ENCODE peak calls at places on chromosomes 6 and 20, in four cellular contexts. One of them, this sample, is unnamed.

GRCh38 chr6:161031721-161032495 is 40.3 kb downstream of the MAP3K4 start:
- DNase-seq in mucosa of descending colon: no peak
- DNase-seq in lung: no peak
- DNase-seq in GM10248: no peak
- DNase-seq in this sample: no peak

GRCh38 chr6:156425374-156425773 is 351.8 kb upstream of the ARID1B start:
- DNase-seq in mucosa of descending colon: no peak
- DNase-seq in lung: no peak
- DNase-seq in GM10248: no peak
- DNase-seq in this sample: no peak

GRCh38 chr20:61257596-61257995 is 5.5 kb downstream of the CDH4 start:
- DNase-seq in lung: no peak
- DNase-seq in mucosa of descending colon: no peak
- DNase-seq in GM10248: no peak
- DNase-seq in this sample: no peak

GRCh38 chr6:84033523-84034451 is at the start of gene MRAP2:
- DNase-seq in mucosa of descending colon: peak; percentile 75
- DNase-seq in GM10248: peak; percentile 21
- DNase-seq in lung: peak; percentile 31
- DNase-seq in this sample: peak; percentile 68

GRCh38 chr20:44585042-44585968 is 2.9 kb downstream of the PKIG start:
- DNase-seq in mucosa of descending colon: no peak
- DNase-seq in GM10248: no peak
- DNase-seq in lung: no peak
- DNase-seq in this sample: no peak

GRCh38 chr6:7052441-7052936 is 55.3 kb upstream of the RREB1 start:
- DNase-seq in GM10248: no peak
- DNase-seq in lung: peak; percentile 52
- DNase-seq in mucosa of descending colon: peak; percentile 71
- DNase-seq in this sample: peak; percentile 21

GRCh38 chr20:16475225-16475624 is 98.0 kb downstream of the KIF16B start:
- DNase-seq in GM10248: no peak
- DNase-seq in lung: no peak
- DNase-seq in mucosa of descending colon: no peak
- DNase-seq in this sample: no peak

GRCh38 chr6:1253816-1254215 is 58.1 kb upstream of the FOXQ1 start:
- DNase-seq in GM10248: no peak
- DNase-seq in lung: no peak
- DNase-seq in mucosa of descending colon: no peak
- DNase-seq in this sample: no peak

GRCh38 chr6:123965894-123966293 is 162.2 kb downstream of the NKAIN2 start:
- DNase-seq in lung: no peak
- DNase-seq in GM10248: no peak
- DNase-seq in mucosa of descending colon: no peak
- DNase-seq in this sample: no peak

GRCh38 chr6:4872841-4873240 is 96.6 kb downstream of the CDYL start:
- DNase-seq in GM10248: no peak
- DNase-seq in mucosa of descending colon: no peak
- DNase-seq in lung: no peak
- DNase-seq in this sample: no peak

GRCh38 chr6:87982134-87982533 is 65.5 kb upstream of the SPACA1 start:
- DNase-seq in mucosa of descending colon: no peak
- DNase-seq in GM10248: no peak
- DNase-seq in lung: no peak
- DNase-seq in this sample: no peak

GRCh38 chr6:52555531-52556228 is 21.2 kb downstream of the TRAM2 start:
- DNase-seq in lung: no peak
- DNase-seq in GM10248: no peak
- DNase-seq in mucosa of descending colon: no peak
- DNase-seq in this sample: no peak

GRCh38 chr20:24653306-24653705 is 183.9 kb downstream of the SYNDIG1 start:
- DNase-seq in lung: no peak
- DNase-seq in mucosa of descending colon: no peak
- DNase-seq in GM10248: no peak
- DNase-seq in this sample: no peak

GRCh38 chr6:108164537-108164814 is 1.3 kb upstream of the NR2E1 start:
- DNase-seq in mucosa of descending colon: no peak
- DNase-seq in lung: no peak
- DNase-seq in GM10248: no peak
- DNase-seq in this sample: no peak

GRCh38 chr6:39561536-39562266 is 163.5 kb downstream of the KIF6 start:
- DNase-seq in mucosa of descending colon: no peak
- DNase-seq in lung: peak; percentile 52
- DNase-seq in GM10248: no peak
- DNase-seq in this sample: no peak

GRCh38 chr6:56538851-56539250 is 103.8 kb downstream of the DST start:
- DNase-seq in GM10248: no peak
- DNase-seq in mucosa of descending colon: no peak
- DNase-seq in lung: no peak
- DNase-seq in this sample: no peak

GRCh38 chr6:163721435-163721834 is 306.9 kb downstream of the QKI start:
- DNase-seq in mucosa of descending colon: no peak
- DNase-seq in lung: no peak
- DNase-seq in GM10248: no peak
- DNase-seq in this sample: no peak

GRCh38 chr6:22435151-22435550 is 134.2 kb upstream of the HDGFL1 start:
- DNase-seq in lung: no peak
- DNase-seq in mucosa of descending colon: no peak
- DNase-seq in GM10248: no peak
- DNase-seq in this sample: no peak

GRCh38 chr6:71238351-71238750 is 50.3 kb upstream of the OGFRL1 start:
- DNase-seq in mucosa of descending colon: no peak
- DNase-seq in lung: no peak
- DNase-seq in GM10248: no peak
- DNase-seq in this sample: no peak

GRCh38 chr6:131451330-131452195 is 121.5 kb upstream of the ARG1 start:
- DNase-seq in mucosa of descending colon: no peak
- DNase-seq in GM10248: no peak
- DNase-seq in lung: no peak
- DNase-seq in this sample: no peak

GRCh38 chr6:81843302-81843701 is 90.8 kb upstream of the TENT5A start:
- DNase-seq in GM10248: no peak
- DNase-seq in lung: no peak
- DNase-seq in mucosa of descending colon: no peak
- DNase-seq in this sample: no peak

GRCh38 chr6:98947411-98948292 is at the start of gene FBXL4:
- DNase-seq in mucosa of descending colon: peak; percentile 89
- DNase-seq in GM10248: peak; percentile 90
- DNase-seq in lung: peak; percentile 84
- DNase-seq in this sample: peak; percentile 84

GRCh38 chr20:47208534-47209174 is 147.8 kb downstream of the ZMYND8 start:
- DNase-seq in lung: no peak
- DNase-seq in mucosa of descending colon: no peak
- DNase-seq in GM10248: no peak
- DNase-seq in this sample: no peak

GRCh38 chr20:39263076-39263475 is 300.9 kb downstream of the DHX35 start:
- DNase-seq in GM10248: no peak
- DNase-seq in mucosa of descending colon: no peak
- DNase-seq in lung: no peak
- DNase-seq in this sample: no peak

GRCh38 chr6:20732896-20733295 is 198.6 kb downstream of the CDKAL1 start:
- DNase-seq in mucosa of descending colon: no peak
- DNase-seq in GM10248: no peak
- DNase-seq in lung: no peak
- DNase-seq in this sample: no peak
- TF ChIP-seq CTCF in mucosa of descending colon: no peak
- TF ChIP-seq CTCF in GM10248: no peak
- TF ChIP-seq CTCF in lung: no peak
- TF ChIP-seq CTCF in this sample: no peak

DNA sequence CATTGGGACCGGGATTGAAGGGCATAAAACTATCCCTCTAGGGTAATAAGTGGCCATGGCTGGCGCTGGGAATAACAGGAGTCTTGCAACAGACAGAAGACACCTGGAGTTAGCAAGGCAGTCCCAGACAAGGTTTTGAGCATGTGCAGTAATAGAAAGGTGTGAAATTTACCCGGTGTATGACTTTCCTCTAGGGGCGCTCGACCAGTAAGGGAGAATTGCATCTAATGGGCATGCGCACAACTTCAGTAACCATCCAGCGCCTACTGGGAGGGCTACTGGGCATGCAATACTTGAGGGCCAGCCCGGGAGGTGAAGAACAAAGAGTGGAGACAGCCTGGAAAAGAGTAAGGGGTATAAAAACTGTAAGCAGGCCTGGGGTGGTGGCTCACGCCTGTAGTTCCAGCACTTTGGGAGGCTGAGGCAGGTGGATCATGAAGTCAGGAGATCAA is 32.7 kb downstream of the SERPINB6 start:
- DNase-seq in lung: no peak
- DNase-seq in mucosa of descending colon: no peak
- DNase-seq in GM10248: no peak
- DNase-seq in this sample: no peak
- TF ChIP-seq CTCF in lung: no peak
- TF ChIP-seq CTCF in mucosa of descending colon: no peak
- TF ChIP-seq CTCF in GM10248: no peak
- TF ChIP-seq CTCF in this sample: no peak

DNA sequence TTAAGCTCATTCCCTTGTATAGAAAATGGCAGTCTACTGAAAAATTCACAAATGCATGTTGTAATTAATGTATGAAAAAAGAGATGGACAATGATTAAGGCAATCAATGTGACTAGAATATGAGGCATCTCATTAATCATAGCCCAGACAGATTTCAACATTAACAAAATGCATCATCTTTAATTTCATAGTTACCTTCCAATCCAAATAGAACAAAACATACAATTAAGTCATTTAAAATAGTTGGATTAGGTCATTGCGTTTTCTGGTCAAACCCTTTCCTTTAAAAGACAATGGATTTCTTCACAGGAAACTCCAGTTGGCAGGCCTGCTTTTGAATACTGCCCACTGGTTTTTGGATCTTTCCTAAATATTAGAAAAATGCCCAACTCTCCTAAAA is 203.9 kb downstream of the HAO1 start:
- DNase-seq in lung: no peak
- DNase-seq in GM10248: no peak
- DNase-seq in mucosa of descending colon: no peak
- DNase-seq in this sample: no peak
- TF ChIP-seq CTCF in lung: no peak
- TF ChIP-seq CTCF in GM10248: no peak
- TF ChIP-seq CTCF in mucosa of descending colon: no peak
- TF ChIP-seq CTCF in this sample: no peak

GRCh38 chr6:26025894-26026832 is 61.1 kb upstream of the HFE start:
- DNase-seq in lung: peak; percentile 90
- DNase-seq in mucosa of descending colon: peak; percentile 95
- DNase-seq in GM10248: peak; percentile 62
- DNase-seq in this sample: peak; percentile 92
- TF ChIP-seq CTCF in lung: peak; percentile 87
- TF ChIP-seq CTCF in mucosa of descending colon: peak; percentile 84
- TF ChIP-seq CTCF in GM10248: peak; percentile 78
- TF ChIP-seq CTCF in this sample: peak; percentile 83

GRCh38 chr6:136651982-136652381 is 101.8 kb upstream of the MAP7 start:
- DNase-seq in mucosa of descending colon: no peak
- DNase-seq in lung: no peak
- DNase-seq in GM10248: no peak
- DNase-seq in this sample: no peak
- TF ChIP-seq CTCF in mucosa of descending colon: no peak
- TF ChIP-seq CTCF in lung: no peak
- TF ChIP-seq CTCF in GM10248: no peak
- TF ChIP-seq CTCF in this sample: no peak

GRCh38 chr6:32843979-32844838 is at the start of gene PSMB8:
- DNase-seq in GM10248: peak; percentile 92
- DNase-seq in mucosa of descending colon: peak; percentile 99
- DNase-seq in lung: peak; percentile 99
- DNase-seq in this sample: peak; percentile 93
- TF ChIP-seq CTCF in GM10248: no peak
- TF ChIP-seq CTCF in mucosa of descending colon: no peak
- TF ChIP-seq CTCF in lung: no peak
- TF ChIP-seq CTCF in this sample: no peak

DNA sequence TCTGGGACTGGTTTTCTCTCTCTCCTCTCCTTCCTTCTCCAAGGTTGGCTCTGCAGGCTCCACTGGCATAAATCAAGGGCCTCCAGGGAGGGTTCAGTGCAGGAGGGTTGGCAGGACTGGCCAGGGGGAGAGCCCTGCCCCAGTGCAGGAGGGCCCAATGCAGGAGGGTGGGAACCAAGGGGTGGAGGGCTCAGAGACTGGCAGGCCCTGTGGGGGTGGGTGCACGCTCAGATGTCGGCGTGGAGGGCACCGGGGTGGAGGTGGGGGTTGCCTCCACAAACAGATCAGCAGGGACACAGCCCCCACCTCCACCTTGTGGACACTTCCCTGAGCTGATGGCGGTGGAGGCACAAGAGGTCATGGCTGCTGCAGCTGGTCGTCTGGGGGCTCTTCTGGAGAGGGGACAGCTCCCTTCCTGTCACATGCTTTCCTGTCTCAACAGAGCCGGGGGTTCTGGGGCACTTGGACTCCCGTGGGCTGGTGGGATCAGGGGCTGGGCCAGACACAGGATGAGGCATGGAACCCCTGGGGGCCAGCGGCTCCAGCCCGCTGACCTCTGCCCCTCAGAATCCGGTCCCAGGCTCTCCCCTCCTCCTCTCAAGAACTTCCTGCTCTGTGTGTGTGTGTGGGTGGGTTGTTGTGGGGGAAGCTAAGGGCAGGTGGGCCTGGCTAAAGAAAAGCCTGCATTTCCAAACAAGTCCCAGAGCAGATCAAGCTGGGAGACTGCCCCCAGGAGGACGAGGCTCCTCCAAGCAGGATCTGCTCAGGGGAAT is 2.7 kb upstream of the ABHD16B start:
- DNase-seq in mucosa of descending colon: no peak
- DNase-seq in GM10248: no peak
- DNase-seq in lung: no peak
- DNase-seq in this sample: no peak
- TF ChIP-seq CTCF in mucosa of descending colon: no peak
- TF ChIP-seq CTCF in GM10248: no peak
- TF ChIP-seq CTCF in lung: peak; percentile 11
- TF ChIP-seq CTCF in this sample: no peak

DNA sequence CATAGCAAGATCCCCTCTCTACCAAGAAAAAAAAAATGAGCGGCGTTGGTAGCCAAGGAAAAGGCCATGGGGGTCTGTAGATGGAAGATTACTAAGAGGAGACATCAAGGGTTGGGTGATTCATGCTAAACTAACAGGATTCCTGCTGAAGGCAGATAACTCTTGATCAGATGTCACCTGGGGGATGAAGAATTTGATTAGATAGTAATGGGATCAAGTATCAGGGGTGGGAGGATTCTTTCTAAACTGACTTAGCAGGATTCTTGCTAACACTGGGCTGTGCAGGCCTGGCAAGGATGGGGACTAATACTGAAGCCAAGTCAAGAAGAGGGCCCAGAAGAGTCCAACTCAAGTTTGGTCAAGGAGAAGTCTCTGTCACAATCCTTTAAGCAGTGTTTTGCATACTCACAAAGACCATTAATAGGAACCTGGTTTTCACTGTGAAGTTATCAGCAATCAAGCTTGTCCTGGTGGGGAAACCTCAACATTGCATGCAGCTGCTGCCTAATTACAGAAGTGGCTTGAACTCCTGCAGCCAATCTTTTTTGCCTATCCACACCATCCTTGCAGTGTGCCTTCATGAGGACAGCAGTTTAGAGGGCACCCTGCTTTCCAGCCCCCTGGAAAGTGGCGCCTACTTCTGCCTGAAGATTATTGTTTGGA is 61.3 kb downstream of the ANKRD6 start:
- DNase-seq in GM10248: no peak
- DNase-seq in mucosa of descending colon: no peak
- DNase-seq in lung: no peak
- DNase-seq in this sample: no peak
- TF ChIP-seq CTCF in GM10248: no peak
- TF ChIP-seq CTCF in mucosa of descending colon: no peak
- TF ChIP-seq CTCF in lung: no peak
- TF ChIP-seq CTCF in this sample: peak; percentile 41